ENCODE peak calls at places on chromosomes 13 and 19, in seven cellular contexts. L is bronchial epithelial cell, M is GM06990, E is stomach, T is esophagus squamous epithelium, Z is choroid plexus epithelial cell, I is cardiac muscle cell. F is an unnamed sample.

GRCh38 chr19:16397791-16398529 is 73.3 kb downstream of the KLF2 start:
- DNase-seq in I (no peak), M (no peak), Z (no peak), T (no peak), L (no peak), E (no peak), F (no peak)

GRCh38 chr19:51002542-51003311 is 1.3 kb upstream of the KLK8 start:
- DNase-seq in M (peak), Z (no peak), I (peak), E (no peak), T (no peak), L (peak), F (no peak)

GRCh38 chr13:46523972-46524737 is 28.8 kb upstream of the LRCH1 start:
- DNase-seq in T (no peak), I (no peak), E (no peak), L (no peak), M (no peak), Z (peak), F (no peak)

GRCh38 chr13:89541091-89542030 is 1806.1 kb upstream of the MIR17HG start:
- DNase-seq in T (no peak), E (no peak), L (no peak), I (no peak), M (no peak), Z (no peak), F (no peak)

GRCh38 chr19:35609881-35610353 is 2.6 kb upstream of the HAUS5 start:
- DNase-seq in M (peak), L (no peak), E (no peak), T (no peak), I (no peak), Z (no peak), F (no peak)

GRCh38 chr19:1854542-1855039 is 6.3 kb upstream of the REXO1 start:
- DNase-seq in E (no peak), L (no peak), Z (no peak), M (no peak), T (no peak), I (no peak), F (no peak)

GRCh38 chr13:32752997-32753606 is 166.8 kb downstream of the PDS5B start:
- DNase-seq in Z (no peak), M (no peak), E (no peak), T (no peak), I (no peak), L (no peak), F (no peak)

GRCh38 chr19:11963566-11964355 is 1.1 kb upstream of the ZNF763 start:
- DNase-seq in E (peak), L (peak), T (no peak), Z (peak), I (peak), M (peak), F (no peak)

GRCh38 chr19:48292798-48293197 is 22.9 kb downstream of the ZNF114 start:
- DNase-seq in Z (peak), M (no peak), T (no peak), L (peak), E (no peak), I (no peak), F (no peak)

GRCh38 chr19:37484406-37485115 is 15.4 kb downstream of the ZNF570 start:
- DNase-seq in M (no peak), T (no peak), L (no peak), E (no peak), Z (no peak), I (no peak), F (no peak)

DNA sequence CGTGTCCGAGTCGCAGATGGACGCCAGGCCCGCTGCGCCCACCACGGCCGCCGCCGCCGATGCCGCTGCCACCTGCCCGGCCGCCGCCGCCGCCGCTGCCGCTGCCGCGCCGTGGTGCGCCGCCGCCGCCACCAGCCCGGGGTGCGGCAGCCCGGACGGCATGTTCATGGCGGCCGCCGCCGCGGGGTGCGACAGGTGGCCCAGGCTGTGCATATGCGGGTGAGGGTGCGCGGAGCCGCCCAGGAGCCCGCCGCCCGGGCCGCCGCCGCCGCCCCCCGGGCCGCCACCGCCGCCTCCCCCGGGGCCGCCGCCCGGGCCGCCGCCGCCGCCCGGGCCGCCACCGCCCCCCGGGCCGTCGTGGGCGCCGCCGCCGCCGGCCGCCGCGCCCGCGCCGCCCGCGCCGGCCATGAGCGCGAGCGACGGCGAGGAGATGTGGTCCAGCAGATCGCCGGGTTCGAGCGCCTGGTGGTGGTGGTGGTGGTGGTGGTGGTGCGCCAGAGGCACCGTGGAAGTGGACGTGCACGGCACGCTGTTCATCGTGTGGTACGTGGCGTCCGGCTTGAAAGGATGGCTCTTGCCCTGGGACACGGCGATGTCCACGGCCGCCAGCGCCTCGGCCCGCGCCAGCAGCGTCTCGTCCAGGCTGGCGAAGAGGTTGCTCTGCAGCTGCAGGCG is 1.3 kb downstream of the POU4F1 start:
- DNase-seq in E (no peak), L (no peak), Z (no peak), I (no peak), T (no peak), M (no peak), F (no peak)
- H3K4me3 ChIP-seq in E (peak), L (no peak), Z (no peak), I (peak), T (peak), M (peak), F (no peak)

DNA sequence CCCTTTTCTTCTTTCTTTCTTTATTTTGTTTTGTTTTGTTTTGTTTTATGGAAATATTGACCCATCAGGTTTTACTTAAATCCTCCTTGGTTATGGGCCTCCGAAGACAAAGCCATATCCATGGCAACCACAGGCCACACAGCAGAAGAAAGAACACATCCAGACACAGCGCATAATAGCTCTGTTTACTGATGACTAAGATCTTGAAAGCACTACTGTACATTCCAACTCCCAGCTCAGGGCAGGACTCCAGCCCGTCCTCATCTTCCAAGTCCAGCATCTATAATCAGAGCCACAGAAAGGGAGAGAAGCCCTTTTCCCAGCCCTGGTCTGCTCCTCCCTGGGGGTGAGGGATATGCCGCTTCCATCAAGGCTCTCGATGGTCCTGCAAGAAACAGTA is 84.3 kb downstream of the NUFIP1 start:
- DNase-seq in I (no peak), L (peak), M (no peak), Z (peak), E (peak), T (no peak), F (peak)
- H3K4me3 ChIP-seq in I (no peak), L (no peak), M (no peak), Z (no peak), E (no peak), T (no peak), F (no peak)

DNA sequence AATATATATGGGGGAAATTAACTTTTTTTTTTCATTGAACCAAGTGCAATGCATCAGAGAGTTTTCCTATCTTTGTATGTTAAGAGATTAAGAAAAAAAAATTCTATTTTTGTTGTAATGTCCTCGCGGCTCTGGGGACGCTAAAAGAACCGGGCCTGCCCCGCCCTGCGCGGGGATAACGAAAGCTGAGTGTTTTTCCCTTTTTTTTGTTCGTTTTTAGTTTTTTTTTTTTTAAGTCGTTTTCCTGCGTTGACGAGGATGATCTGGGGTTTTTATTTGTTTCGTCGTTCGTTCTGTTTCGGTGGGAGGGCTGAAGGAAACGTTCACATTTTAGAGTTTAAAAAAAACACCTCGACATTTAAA is 5.7 kb downstream of the LYL1 start:
- DNase-seq in I (no peak), L (no peak), E (no peak), Z (no peak), T (no peak), M (no peak), F (no peak)
- H3K4me3 ChIP-seq in I (no peak), L (no peak), E (peak), Z (no peak), T (no peak), M (no peak), F (no peak)

GRCh38 chr19:41325640-41325946 is 15.6 kb downstream of the CCDC97 start:
- DNase-seq in L (no peak), Z (no peak), T (no peak), I (no peak), E (no peak), M (no peak), F (no peak)

GRCh38 chr19:41323430-41324125 is 13.6 kb downstream of the CCDC97 start:
- DNase-seq in Z (peak), L (peak), E (peak), T (no peak), I (no peak), M (no peak), F (peak)

GRCh38 chr19:41325947-41326706 is 16.2 kb downstream of the CCDC97 start:
- DNase-seq in T (no peak), E (no peak), M (peak), L (peak), I (peak), Z (peak), F (peak)

GRCh38 chr19:41324231-41324702 is 14.3 kb downstream of the CCDC97 start:
- DNase-seq in L (no peak), I (no peak), E (no peak), Z (peak), T (no peak), M (no peak), F (no peak)

GRCh38 chr19:41324921-41325639 is 15.1 kb downstream of the CCDC97 start:
- DNase-seq in L (peak), Z (peak), M (no peak), T (no peak), I (peak), E (no peak), F (peak)
- H3K4me3 ChIP-seq in L (peak), Z (peak), M (no peak), T (peak), I (no peak), E (peak), F (peak)

GRCh38 chr13:34751492-34751891 is 190.6 kb upstream of the NBEA start:
- DNase-seq in M (no peak), T (no peak), E (no peak), I (no peak), L (no peak), Z (no peak), F (no peak)

GRCh38 chr13:34748561-34748960 is 193.5 kb upstream of the NBEA start:
- DNase-seq in L (peak), E (no peak), I (no peak), M (no peak), Z (no peak), T (no peak), F (no peak)

GRCh38 chr13:34751044-34751443 is 191.0 kb upstream of the NBEA start:
- DNase-seq in T (no peak), L (no peak), I (no peak), M (no peak), Z (no peak), E (no peak), F (no peak)

GRCh38 chr13:34749046-34749445 is 193.0 kb upstream of the NBEA start:
- DNase-seq in I (no peak), Z (no peak), L (peak), T (no peak), E (no peak), M (no peak), F (no peak)

DNA sequence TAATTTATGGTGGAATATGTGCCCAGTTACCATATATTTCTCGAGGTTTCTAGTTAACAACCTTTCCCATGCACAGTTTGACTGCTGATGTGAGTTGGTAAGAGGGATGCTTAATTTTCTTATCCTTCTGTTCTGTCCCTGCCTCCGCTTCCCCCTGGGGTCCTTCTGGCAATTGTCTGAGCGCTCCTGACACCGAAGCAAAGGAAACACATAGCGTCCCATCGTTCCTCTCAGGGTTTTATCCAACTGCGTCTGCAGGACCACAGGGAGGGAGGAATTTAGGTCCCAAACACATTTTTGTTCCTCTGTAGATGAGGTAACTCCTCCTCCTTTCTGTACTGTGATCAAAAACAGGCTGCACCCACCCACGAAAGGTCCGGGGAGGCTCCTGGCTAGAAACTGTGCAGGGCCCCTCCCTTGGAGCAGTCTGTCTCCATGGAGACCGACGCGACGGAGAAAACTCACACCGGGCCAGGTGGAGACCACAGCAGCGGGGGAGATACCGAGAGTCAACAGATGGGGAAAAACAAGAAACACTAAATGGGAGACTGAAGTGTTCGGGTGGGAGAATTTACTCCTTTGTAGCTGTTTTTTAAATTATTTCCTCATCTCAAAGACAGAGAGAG is 191.9 kb upstream of the NBEA start:
- DNase-seq in Z (peak), I (peak), T (no peak), L (no peak), M (peak), E (no peak), F (no peak)
- H3K4me3 ChIP-seq in Z (peak), I (peak), T (peak), L (peak), M (no peak), E (peak), F (peak)

GRCh38 chr19:6095760-6096159 is 14.5 kb downstream of the RFX2 start:
- DNase-seq in T (no peak), I (no peak), M (no peak), E (no peak), Z (no peak), L (no peak), F (no peak)

GRCh38 chr19:6090634-6091033 is 19.7 kb downstream of the RFX2 start:
- DNase-seq in Z (no peak), L (no peak), E (no peak), T (no peak), M (no peak), I (no peak), F (no peak)

GRCh38 chr19:6088677-6089063 is 21.6 kb downstream of the RFX2 start:
- DNase-seq in T (no peak), E (no peak), M (no peak), I (no peak), L (peak), Z (peak), F (no peak)

GRCh38 chr19:6091771-6092291 is 18.5 kb downstream of the RFX2 start:
- DNase-seq in E (no peak), M (no peak), L (no peak), T (no peak), Z (peak), I (no peak), F (no peak)

GRCh38 chr19:6092329-6093286 is 17.7 kb downstream of the RFX2 start:
- DNase-seq in E (peak), I (peak), T (no peak), M (no peak), Z (peak), L (peak), F (no peak)
- H3K4me3 ChIP-seq in E (peak), I (no peak), T (peak), M (no peak), Z (peak), L (peak), F (peak)

GRCh38 chr19:29815231-29815630 is 3.4 kb downstream of the CCNE1 start:
- DNase-seq in T (no peak), M (peak), L (no peak), E (no peak), I (no peak), Z (no peak), F (no peak)

GRCh38 chr19:29812080-29812880 is 489 bp downstream of the CCNE1 start:
- DNase-seq in E (peak), M (peak), T (no peak), L (no peak), Z (no peak), I (peak), F (no peak)

GRCh38 chr19:29812881-29813275 is 1.1 kb downstream of the CCNE1 start:
- DNase-seq in I (no peak), Z (no peak), M (no peak), L (no peak), E (no peak), T (no peak), F (no peak)

GRCh38 chr19:29811125-29812079 is at the start of gene CCNE1:
- DNase-seq in L (peak), Z (peak), I (peak), E (peak), M (peak), T (peak), F (peak)

DNA sequence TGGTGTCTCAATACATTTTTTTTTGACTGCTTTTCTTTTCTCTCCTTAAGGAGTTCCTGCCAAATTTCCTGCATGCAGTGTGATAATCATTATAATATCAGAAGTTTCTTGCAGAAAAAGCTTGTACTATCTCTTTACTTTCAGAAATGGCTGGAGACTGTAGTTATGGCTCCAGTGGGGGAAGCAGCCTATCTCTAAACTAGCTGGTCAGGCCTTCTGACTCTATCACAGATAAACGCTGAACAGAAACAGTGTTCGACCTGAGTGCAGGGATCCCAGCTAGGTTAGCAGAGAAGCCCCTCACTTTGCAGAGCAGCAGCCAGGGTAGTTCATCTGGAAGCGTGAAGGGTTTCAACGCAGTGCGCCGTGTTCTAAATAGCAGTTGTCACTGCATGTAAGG is 1.9 kb downstream of the CCNE1 start:
- DNase-seq in E (no peak), Z (no peak), T (no peak), I (no peak), L (no peak), M (no peak), F (no peak)
- H3K4me3 ChIP-seq in E (no peak), Z (no peak), T (no peak), I (no peak), L (no peak), M (no peak), F (no peak)

GRCh38 chr19:15129856-15130580 is 22.8 kb downstream of the SYDE1 start:
- DNase-seq in T (no peak), M (no peak), I (no peak), L (peak), E (no peak), Z (no peak), F (no peak)
- H3K4me3 ChIP-seq in T (no peak), M (no peak), I (no peak), L (no peak), E (no peak), Z (no peak), F (no peak)